ENCODE peak calls at places on chromosomes 7 and 10, in five cellular contexts. S is A549, X is breast epithelium, Y is ovary, B is sigmoid colon. C is an unnamed sample.

GRCh38 chr7:80181411-80181810 is 46.8 kb downstream of the GNAI1 start:
- DNase-seq in S (no peak), X (no peak), Y (no peak), B (no peak), C (no peak)

GRCh38 chr10:50497758-50498157 is 126.0 kb downstream of the SGMS1 start:
- DNase-seq in S (peak), X (no peak), Y (no peak), B (no peak), C (no peak)

GRCh38 chr10:78944658-78945333 is 124.0 kb upstream of the ZMIZ1 start:
- DNase-seq in S (no peak), X (no peak), Y (peak), B (peak), C (peak)

GRCh38 chr10:102752266-102752930 is 8.7 kb downstream of the WBP1L start:
- DNase-seq in S (no peak), X (no peak), Y (peak), B (peak), C (no peak)

GRCh38 chr10:77887631-77888355 is 38.8 kb downstream of the DLG5 start:
- DNase-seq in S (no peak), X (no peak), Y (no peak), B (no peak), C (no peak)

GRCh38 chr10:34121974-34122282 is 693.2 kb downstream of the PARD3 start:
- DNase-seq in S (no peak), X (no peak), Y (no peak), B (no peak), C (no peak)

GRCh38 chr10:131938681-131939080 is 37.9 kb downstream of the PPP2R2D start:
- DNase-seq in S (no peak), X (no peak), Y (no peak), B (peak), C (peak)

GRCh38 chr7:156558198-156558597 is 82.4 kb upstream of the RNF32 start:
- DNase-seq in S (peak), X (no peak), Y (no peak), B (no peak), C (no peak)

GRCh38 chr10:71260622-71261325 is 48.4 kb downstream of the UNC5B start:
- DNase-seq in S (no peak), X (no peak), Y (peak), B (no peak), C (no peak)

GRCh38 chr10:86401588-86402282 is 35.1 kb upstream of the GRID1 start:
- DNase-seq in S (peak), X (no peak), Y (peak), B (no peak), C (peak)

GRCh38 chr7:34322841-34323240 is 335.2 kb upstream of the NPSR1 start:
- DNase-seq in S (no peak), X (no peak), Y (no peak), B (no peak), C (no peak)

GRCh38 chr7:121994625-121995410 is 121.9 kb downstream of the PTPRZ1 start:
- DNase-seq in S (peak), X (peak), Y (peak), B (no peak), C (peak)

GRCh38 chr7:46215987-46216567 is 295.0 kb upstream of the IGFBP3 start:
- DNase-seq in S (no peak), X (no peak), Y (no peak), B (no peak), C (no peak)

GRCh38 chr7:132400667-132401142 is 175.6 kb downstream of the PLXNA4 start:
- DNase-seq in S (no peak), X (no peak), Y (no peak), B (peak), C (no peak)

GRCh38 chr10:78543749-78544446 is 510.2 kb downstream of the RPS24 start:
- DNase-seq in S (no peak), X (no peak), Y (peak), B (peak), C (peak)

GRCh38 chr10:32171213-32171612 is 115.0 kb upstream of the KIF5B start:
- DNase-seq in S (no peak), X (peak), Y (no peak), B (no peak), C (no peak)

GRCh38 chr10:18500576-18500975 is 150.8 kb downstream of the NSUN6 start:
- DNase-seq in S (no peak), X (no peak), Y (no peak), B (no peak), C (no peak)

GRCh38 chr7:106668853-106669539 is 8.0 kb upstream of the CCDC71L start:
- DNase-seq in S (no peak), X (no peak), Y (no peak), B (no peak), C (no peak)

GRCh38 chr7:91492773-91493172 is 228.5 kb downstream of the FZD1 start:
- DNase-seq in S (no peak), X (no peak), Y (no peak), B (no peak), C (no peak)

GRCh38 chr10:25114036-25114411 is 60.8 kb upstream of the GPR158 start:
- DNase-seq in S (no peak), X (no peak), Y (no peak), B (no peak), C (no peak)

GRCh38 chr10:68342909-68343516 is 10.3 kb upstream of the PBLD start:
- DNase-seq in S (no peak), X (no peak), Y (no peak), B (no peak), C (no peak)

GRCh38 chr10:85293483-85293882 is 965.1 kb downstream of the CCSER2 start:
- DNase-seq in S (no peak), X (no peak), Y (no peak), B (no peak), C (no peak)

GRCh38 chr10:131017566-131018285 is 293.8 kb downstream of the TCERG1L start:
- DNase-seq in S (no peak), X (peak), Y (no peak), B (peak), C (peak)

GRCh38 chr7:84100866-84101265 is 93.7 kb downstream of the SEMA3A start:
- DNase-seq in S (peak), X (no peak), Y (no peak), B (no peak), C (no peak)

GRCh38 chr10:123913688-123914268 is 22.2 kb upstream of the CPXM2 start:
- DNase-seq in S (no peak), X (no peak), Y (no peak), B (no peak), C (no peak)

GRCh38 chr7:106175507-106175906 is 63.4 kb upstream of the SYPL1 start:
- DNase-seq in S (no peak), X (no peak), Y (no peak), B (no peak), C (no peak)

GRCh38 chr10:6894405-6894804 is 314.3 kb upstream of the PRKCQ start:
- DNase-seq in S (no peak), X (no peak), Y (no peak), B (no peak), C (no peak)

GRCh38 chr10:15387021-15387420 is 15.9 kb upstream of the FAM171A1 start:
- DNase-seq in S (no peak), X (no peak), Y (no peak), B (no peak), C (no peak)

GRCh38 chr10:21526184-21526951 is 886 bp upstream of the SKIDA1 start:
- DNase-seq in S (peak), X (peak), Y (peak), B (peak), C (peak)
- TF ChIP-seq POLR2A in S (peak), X (peak), Y (peak), B (no peak), C (no peak)

DNA sequence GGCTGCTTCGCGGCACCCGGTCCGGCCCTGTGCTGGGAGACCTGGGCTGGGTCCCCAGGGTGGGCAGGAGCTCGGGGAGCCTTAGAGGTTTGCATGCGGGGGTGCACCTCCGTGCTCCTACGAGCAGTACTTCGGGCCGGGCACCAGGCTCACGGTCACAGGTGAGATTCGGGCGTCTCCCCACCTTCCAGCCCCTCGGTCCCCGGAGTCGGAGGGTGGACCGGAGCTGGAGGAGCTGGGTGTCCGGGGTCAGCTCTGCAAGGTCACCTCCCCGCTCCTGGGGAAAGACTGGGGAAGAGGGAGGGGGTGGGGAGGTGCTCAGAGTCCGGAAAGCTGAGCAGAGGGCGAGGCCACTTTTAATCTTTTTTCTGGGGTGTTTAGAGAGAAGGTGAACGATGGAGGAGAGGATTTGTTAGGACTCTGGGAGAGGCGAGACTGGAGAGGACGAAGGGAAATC is 26.6 kb downstream of the PRSS2 start:
- DNase-seq in S (no peak), X (no peak), Y (no peak), B (no peak), C (no peak)
- H3K4me3 ChIP-seq in S (no peak), X (peak), Y (peak), B (peak), C (peak)

DNA sequence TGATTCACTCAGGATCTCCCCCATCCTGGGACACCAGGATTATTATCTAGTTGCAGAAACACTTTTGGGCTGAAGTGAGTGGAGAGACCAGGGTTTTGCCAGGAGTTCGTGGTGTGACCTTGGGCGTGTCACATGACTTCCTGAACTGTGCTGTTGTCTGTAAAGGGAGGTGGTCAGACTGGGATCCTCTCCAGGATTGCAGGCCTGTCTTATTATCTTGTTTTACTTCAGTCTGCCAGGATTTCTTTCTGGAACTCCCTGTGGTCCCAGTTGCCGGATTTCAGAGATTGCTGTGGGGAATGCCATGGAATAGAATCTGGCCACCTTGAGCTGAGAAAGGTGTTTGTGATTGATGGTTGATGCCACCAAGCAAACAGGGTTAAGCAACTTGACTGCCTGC is 35.8 kb downstream of the CRCP start:
- DNase-seq in S (no peak), X (no peak), Y (peak), B (peak), C (peak)
- TF ChIP-seq POLR2A in S (no peak), X (no peak), Y (no peak), B (no peak), C (no peak)

DNA sequence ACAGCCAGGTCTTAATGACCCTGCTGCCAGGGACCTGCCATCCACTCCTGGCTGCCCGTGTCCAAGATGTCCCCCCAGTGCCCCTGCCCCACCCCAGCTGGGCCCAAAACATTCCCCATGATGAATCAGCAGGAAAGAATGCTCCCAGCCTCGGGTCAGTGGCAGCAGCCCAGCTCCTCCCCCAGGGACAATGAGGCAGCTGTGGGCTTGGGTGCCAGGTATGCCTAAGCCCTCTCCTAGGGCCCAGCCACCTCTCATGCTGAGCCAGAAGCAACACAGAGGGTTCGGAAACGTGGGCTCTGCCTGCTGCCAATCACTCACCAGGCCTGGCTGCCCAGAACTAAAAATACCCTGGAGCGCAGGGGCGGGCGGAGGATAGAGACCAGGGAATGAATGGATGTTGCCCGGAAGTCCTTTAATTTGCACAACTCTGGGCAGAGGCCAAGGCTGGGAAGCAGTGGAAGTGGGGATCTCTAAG is 1.5 kb upstream of the LOXL4 start:
- DNase-seq in S (peak), X (peak), Y (peak), B (peak), C (no peak)
- H3K4me3 ChIP-seq in S (no peak), X (no peak), Y (no peak), B (no peak), C (no peak)

GRCh38 chr7:92639213-92639896 is 49.2 kb upstream of the FAM133B start:
- DNase-seq in S (no peak), X (no peak), Y (no peak), B (no peak), C (no peak)
- TF ChIP-seq POLR2A in S (no peak), X (no peak), Y (no peak), B (no peak), C (no peak)

DNA sequence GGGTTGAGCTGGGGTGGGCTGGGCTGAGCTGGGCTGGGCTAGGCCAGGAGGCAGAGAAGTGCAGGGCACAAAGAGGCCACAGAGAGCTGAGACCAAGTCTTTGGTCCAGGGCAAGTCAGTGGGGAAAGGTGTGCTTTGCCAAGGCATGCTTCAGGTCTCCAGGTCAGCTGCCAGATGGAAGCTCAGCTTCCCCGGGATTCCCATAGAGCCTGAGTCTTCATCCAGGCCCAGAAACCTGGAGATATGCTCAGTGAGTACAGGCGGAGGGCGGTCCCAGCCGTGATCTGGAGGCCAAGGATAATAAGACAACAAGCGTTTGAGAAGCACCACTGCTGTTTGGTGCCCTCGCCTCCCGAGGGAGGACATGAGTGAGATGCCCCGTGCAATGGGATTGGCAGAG is 4.7 kb upstream of the CALN1 start:
- DNase-seq in S (no peak), X (no peak), Y (no peak), B (no peak), C (no peak)
- H3K4me3 ChIP-seq in S (no peak), X (no peak), Y (no peak), B (no peak), C (no peak)

DNA sequence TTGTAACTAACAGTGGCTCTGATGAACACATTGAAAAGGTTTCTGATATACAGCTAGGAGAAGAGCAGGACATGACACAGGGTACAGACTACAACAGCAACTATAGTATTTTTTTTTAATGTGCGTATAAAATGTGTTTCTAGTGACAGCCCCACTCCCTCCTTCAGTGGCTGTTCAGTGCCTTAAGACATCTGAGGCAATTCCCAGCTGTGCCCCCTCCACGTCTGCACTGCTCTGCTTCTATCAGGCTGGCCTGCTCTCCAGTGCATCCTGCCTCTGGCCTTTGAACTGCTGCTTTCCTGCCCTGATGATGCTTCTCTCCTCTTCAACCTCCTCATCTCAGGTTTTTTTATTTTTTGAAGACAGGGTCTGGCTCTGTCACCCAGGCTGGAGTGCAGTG is 111.2 kb downstream of the SPAG6 start:
- DNase-seq in S (no peak), X (no peak), Y (no peak), B (no peak), C (no peak)
- TF ChIP-seq POLR2A in S (no peak), X (no peak), Y (no peak), B (no peak), C (no peak)

DNA sequence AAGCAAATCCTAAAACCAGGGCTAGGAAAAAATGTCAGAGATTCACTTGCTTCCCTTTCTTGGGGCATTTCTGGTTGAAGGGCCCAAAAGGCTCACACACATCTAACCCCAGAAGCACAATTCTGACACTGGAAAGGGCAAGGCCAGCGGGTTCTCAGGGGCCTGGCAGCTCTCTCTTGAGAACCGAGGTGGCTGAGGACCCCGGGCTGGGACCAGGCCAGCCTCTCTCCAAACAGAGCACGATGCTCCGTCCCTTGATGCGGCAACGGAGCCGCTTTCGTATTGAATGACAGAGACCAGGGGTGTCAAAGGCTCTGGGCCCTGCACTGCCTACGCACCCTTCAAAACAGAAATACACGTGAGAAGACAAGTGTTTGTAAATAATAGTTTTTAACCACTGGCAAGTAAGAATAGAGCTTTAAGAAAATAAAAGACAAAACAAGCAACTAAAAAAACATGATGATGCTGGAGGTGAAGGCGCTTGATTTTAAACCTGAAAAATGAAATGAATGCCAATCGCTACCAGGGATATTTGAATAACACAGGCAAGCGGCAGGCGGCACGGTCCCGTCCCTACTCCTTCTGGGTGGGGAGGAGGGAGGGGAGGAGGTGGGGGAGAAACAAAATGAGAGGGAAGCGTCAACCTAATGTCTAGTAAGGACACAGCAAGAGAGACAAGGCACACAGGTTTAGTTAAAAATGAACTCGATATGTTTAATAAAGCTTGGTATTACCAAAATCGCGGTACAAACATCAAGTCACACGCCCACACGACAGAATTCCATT is 68.0 kb downstream of the SLC29A4 start:
- DNase-seq in S (no peak), X (no peak), Y (no peak), B (no peak), C (no peak)
- H3K4me3 ChIP-seq in S (no peak), X (no peak), Y (no peak), B (no peak), C (no peak)

C was measured in Peyer's patch.